ENCODE peak calls at places on chromosomes 13 and 19, in five cellular contexts. R, U, I, J and T are unnamed samples. For H3K36me3 and H3K9me3, the result is how much of the 10 kb centered on the place peaks cover.

GRCh38 chr13:48975101-48975925 is at the start of gene FNDC3A:
- DNase-seq in R (peak), U (peak), I (peak), J (peak), T (peak)

GRCh38 chr19:18086590-18087138 is at the start of gene IL12RB1:
- DNase-seq in R (peak), U (peak), I (no peak), J (peak), T (no peak)

GRCh38 chr19:22354665-22355064 is 67.5 kb downstream of the ZNF98 start:
- DNase-seq in R (no peak), U (no peak), I (no peak), J (no peak), T (no peak)

GRCh38 chr19:38251564-38252051 is 4.6 kb downstream of the PPP1R14A start:
- DNase-seq in R (no peak), U (peak), I (peak), J (no peak), T (no peak)

GRCh38 chr13:46119883-46120614 is 15.2 kb upstream of the CPB2 start:
- DNase-seq in R (no peak), U (peak), I (no peak), J (no peak), T (peak)

GRCh38 chr19:8147579-8147978 is 1.8 kb downstream of the FBN3 start:
- DNase-seq in R (no peak), U (no peak), I (no peak), J (no peak), T (no peak)

GRCh38 chr13:44128522-44128921 is 245.1 kb upstream of the SERP2 start:
- DNase-seq in R (no peak), U (no peak), I (no peak), J (no peak), T (no peak)

GRCh38 chr19:32287086-32287485 is 58.3 kb upstream of the ZNF507 start:
- DNase-seq in R (no peak), U (no peak), I (no peak), J (no peak), T (no peak)

GRCh38 chr19:43465468-43466120 is at the start of gene LYPD3:
- DNase-seq in R (no peak), U (peak), I (no peak), J (peak), T (no peak)

GRCh38 chr13:111346281-111346680 is 25.8 kb downstream of the TEX29 start:
- DNase-seq in R (no peak), U (no peak), I (no peak), J (no peak), T (no peak)

GRCh38 chr13:31755803-31756212 is 16.5 kb downstream of the RXFP2 start:
- DNase-seq in R (no peak), U (no peak), I (no peak), J (no peak), T (no peak)

GRCh38 chr19:7488736-7489353 is at the start of gene PEX11G:
- DNase-seq in R (peak), U (peak), I (peak), J (peak), T (peak)

GRCh38 chr19:44732235-44733014 is 16.1 kb upstream of the BCL3 start:
- DNase-seq in R (no peak), U (no peak), I (no peak), J (no peak), T (no peak)

GRCh38 chr13:23558675-23559536 is 11.3 kb upstream of the TNFRSF19 start:
- DNase-seq in R (no peak), U (no peak), I (no peak), J (no peak), T (peak)

GRCh38 chr13:74017301-74018092 is 116.7 kb downstream of the KLF12 start:
- DNase-seq in R (peak), U (no peak), I (no peak), J (no peak), T (peak)

GRCh38 chr13:33367931-33368330 is 82.4 kb upstream of the STARD13 start:
- DNase-seq in R (no peak), U (peak), I (no peak), J (no peak), T (no peak)

GRCh38 chr13:28337196-28338045 is 157.5 kb downstream of the FLT1 start:
- DNase-seq in R (no peak), U (no peak), I (no peak), J (no peak), T (no peak)

GRCh38 chr13:97316390-97316789 is 94.3 kb downstream of the MBNL2 start:
- DNase-seq in R (no peak), U (no peak), I (no peak), J (no peak), T (no peak)

GRCh38 chr13:111486331-111486730 is 165.9 kb downstream of the TEX29 start:
- DNase-seq in R (no peak), U (no peak), I (peak), J (no peak), T (no peak)

GRCh38 chr13:99895999-99896695 is 75.4 kb downstream of the ZIC5 start:
- DNase-seq in R (peak), U (no peak), I (no peak), J (no peak), T (no peak)

GRCh38 chr13:99894105-99894504 is 77.5 kb downstream of the ZIC5 start:
- DNase-seq in R (no peak), U (no peak), I (no peak), J (no peak), T (no peak)

GRCh38 chr13:99894835-99895427 is 76.6 kb downstream of the ZIC5 start:
- DNase-seq in R (no peak), U (peak), I (no peak), J (no peak), T (no peak)

GRCh38 chr13:99896712-99897440 is 74.7 kb downstream of the ZIC5 start:
- DNase-seq in R (no peak), U (no peak), I (no peak), J (no peak), T (no peak)

GRCh38 chr13:99895428-99895998 is 76.1 kb downstream of the ZIC5 start:
- DNase-seq in R (peak), U (no peak), I (no peak), J (no peak), T (no peak)
- H3K4me3 ChIP-seq in R (peak), U (peak), I (peak), J (peak), T (no peak)

DNA sequence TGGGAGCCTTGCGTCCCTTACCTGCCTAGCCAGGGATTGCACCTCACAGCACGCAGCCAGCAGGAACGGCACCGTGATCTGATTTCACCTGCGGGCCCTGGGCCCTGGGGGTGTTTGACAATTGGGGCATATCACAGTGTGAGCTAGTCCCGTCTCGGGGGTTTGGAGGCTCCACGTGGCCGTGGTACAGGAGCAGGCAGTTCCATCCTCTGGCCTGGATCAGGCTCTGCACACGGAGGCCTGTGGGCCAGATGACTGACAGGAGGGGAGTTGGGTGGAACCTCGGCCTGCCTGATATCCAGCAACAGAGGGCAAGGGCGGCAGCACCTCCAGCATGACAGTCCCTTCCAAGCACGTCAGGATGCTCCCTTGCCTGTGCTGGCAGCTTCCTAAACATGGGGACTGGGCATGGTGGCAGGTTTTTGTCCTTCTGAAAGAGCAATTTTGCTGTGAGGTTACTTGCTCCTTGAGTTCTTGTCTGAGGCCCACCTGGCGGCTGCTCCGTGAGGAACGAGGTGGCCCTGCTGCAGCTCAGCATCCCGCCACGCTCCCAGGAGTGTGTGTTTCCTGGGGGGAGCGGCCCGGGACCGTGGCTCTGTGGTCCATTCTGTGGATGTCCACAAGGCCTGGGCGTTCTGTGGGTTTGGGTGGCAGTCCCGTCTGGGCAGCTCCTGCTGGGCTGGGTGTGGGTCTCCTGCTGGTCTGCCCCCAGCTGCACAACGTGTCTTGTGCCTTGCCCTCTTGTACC is 6.3 kb upstream of the RPS15 start:
- DNase-seq in R (no peak), U (no peak), I (no peak), J (no peak), T (no peak)
- H3K36me3 ChIP-seq in R (under half), U (under half), I (half or more), J (under half), T (half or more)

DNA sequence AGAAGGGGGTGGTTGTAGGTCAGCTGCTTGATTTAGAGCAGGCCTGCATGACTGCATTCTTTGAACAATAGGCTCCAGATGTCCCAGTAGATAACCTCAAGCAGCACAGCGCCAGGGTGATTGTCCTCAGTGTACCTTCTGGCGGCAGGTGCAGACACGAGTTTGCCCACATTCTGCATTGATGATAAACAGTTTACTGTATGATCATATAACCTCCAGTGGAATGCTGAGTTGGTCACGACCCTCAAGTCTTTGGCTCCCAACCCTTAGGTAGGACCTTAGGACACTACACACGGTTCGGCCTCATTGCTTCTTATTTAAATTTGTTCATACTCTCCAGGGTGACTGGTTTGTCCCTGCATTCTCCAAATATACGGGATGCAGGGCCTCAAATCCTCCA is 12.2 kb downstream of the ZNF439 start:
- DNase-seq in R (no peak), U (no peak), I (no peak), J (no peak), T (no peak)
- H3K9me3 ChIP-seq in R (under half), U (under half), I (half or more), J (under half), T (under half)

GRCh38 chr19:30286378-30286777 is 85.8 kb upstream of the ZNF536 start:
- DNase-seq in R (no peak), U (no peak), I (no peak), J (no peak), T (no peak)
- H3K4me3 ChIP-seq in R (no peak), U (no peak), I (no peak), J (no peak), T (no peak)

GRCh38 chr19:50801107-50801506 is 10.9 kb downstream of the ACP4 start:
- DNase-seq in R (no peak), U (no peak), I (no peak), J (no peak), T (peak)
- H3K36me3 ChIP-seq in R (under half), U (under half), I (under half), J (under half), T (half or more)

GRCh38 chr19:9456018-9456689 is 20.8 kb upstream of the ZNF266 start:
- DNase-seq in R (no peak), U (no peak), I (no peak), J (no peak), T (no peak)
- H3K9me3 ChIP-seq in R (under half), U (under half), I (half or more), J (under half), T (under half)

GRCh38 chr19:11202488-11203193 is 5.3 kb upstream of the KANK2 start:
- DNase-seq in R (no peak), U (no peak), I (no peak), J (no peak), T (no peak)
- H3K4me3 ChIP-seq in R (no peak), U (no peak), I (no peak), J (no peak), T (no peak)

GRCh38 chr13:107582171-107582570 is 633.2 kb downstream of the LIG4 start:
- DNase-seq in R (no peak), U (no peak), I (no peak), J (no peak), T (no peak)
- H3K36me3 ChIP-seq in R (under half), U (under half), I (under half), J (under half), T (under half)